ENCODE peak calls at places on chromosomes 11 and 22, in six cellular contexts. H is pancreas, Z is suprapubic skin, V is PC-3, S is gastrocnemius medialis, J is colonic mucosa. Y is an unnamed sample. For H3K27me3, the result is how much of the 10 kb centered on the place peaks cover.

GRCh38 chr11:30758012-30758411 is 171.9 kb upstream of the MPPED2 start:
- DNase-seq in V (no peak), Z (no peak), H (no peak), S (no peak), J (no peak), Y (no peak)

GRCh38 chr11:4433852-4434251 is 15.2 kb upstream of the OR52K2 start:
- DNase-seq in V (no peak), Z (no peak), H (no peak), S (no peak), J (no peak), Y (no peak)

GRCh38 chr22:27581688-27582087 is 219.9 kb downstream of the MN1 start:
- DNase-seq in S (peak), H (no peak), J (peak), V (no peak), Z (peak), Y (peak)

GRCh38 chr11:120180571-120181445 is 30.0 kb upstream of the OAF start:
- DNase-seq in V (peak), J (peak), H (no peak), Z (peak), S (no peak), Y (no peak)

GRCh38 chr22:20283674-20284066 is 15.6 kb upstream of the RTN4R start:
- DNase-seq in H (no peak), S (no peak), Z (no peak), J (no peak), V (no peak), Y (no peak)

GRCh38 chr22:31081963-31082605 is 966 bp downstream of the SMTN start:
- DNase-seq in J (no peak), V (peak), Z (no peak), H (no peak), S (no peak), Y (peak)

GRCh38 chr22:21632237-21632895 is at the start of gene CCDC116:
- DNase-seq in V (no peak), J (no peak), Z (no peak), H (no peak), S (no peak), Y (peak)

GRCh38 chr11:101620026-101620425 is 36.2 kb upstream of the TRPC6 start:
- DNase-seq in Z (no peak), V (no peak), H (no peak), S (no peak), J (no peak), Y (no peak)

GRCh38 chr11:104390696-104391095 is 226.7 kb upstream of the PDGFD start:
- DNase-seq in V (peak), Z (no peak), H (no peak), J (no peak), S (no peak), Y (no peak)

GRCh38 chr22:26453195-26453594 is 24.1 kb downstream of the ASPHD2 start:
- DNase-seq in Z (no peak), J (no peak), S (no peak), H (no peak), V (no peak), Y (no peak)

GRCh38 chr22:30204742-30205111 is 41.8 kb downstream of the LIF start:
- DNase-seq in V (no peak), Z (peak), H (no peak), J (no peak), S (no peak), Y (peak)

GRCh38 chr22:43001271-43002197 is 13.4 kb downstream of the PACSIN2 start:
- DNase-seq in Z (no peak), S (no peak), H (no peak), V (no peak), J (no peak), Y (no peak)

GRCh38 chr22:27493797-27494196 is 307.8 kb downstream of the MN1 start:
- DNase-seq in H (no peak), J (no peak), Z (no peak), S (no peak), V (no peak), Y (no peak)

GRCh38 chr22:48885919-48886305 is 941.8 kb downstream of the BRD1 start:
- DNase-seq in H (no peak), V (no peak), J (no peak), Z (no peak), S (no peak), Y (no peak)

GRCh38 chr11:47394322-47395224 is 13.8 kb upstream of the SLC39A13 start:
- DNase-seq in H (no peak), J (no peak), S (no peak), V (no peak), Z (peak), Y (peak)

GRCh38 chr11:75326439-75326810 is 25.0 kb downstream of the ARRB1 start:
- DNase-seq in S (no peak), H (no peak), Z (no peak), V (no peak), J (no peak), Y (no peak)

GRCh38 chr11:67451658-67451976 is 912 bp downstream of the GPR152 start:
- DNase-seq in Z (peak), V (no peak), S (no peak), J (no peak), H (no peak), Y (no peak)

GRCh38 chr11:118634435-118635236 is 27.2 kb downstream of the PHLDB1 start:
- DNase-seq in H (peak), Z (no peak), V (peak), J (peak), S (peak), Y (peak)

GRCh38 chr22:31577711-31578110 is 81.4 kb downstream of the SFI1 start:
- DNase-seq in H (no peak), V (no peak), S (no peak), Z (no peak), J (no peak), Y (no peak)

DNA sequence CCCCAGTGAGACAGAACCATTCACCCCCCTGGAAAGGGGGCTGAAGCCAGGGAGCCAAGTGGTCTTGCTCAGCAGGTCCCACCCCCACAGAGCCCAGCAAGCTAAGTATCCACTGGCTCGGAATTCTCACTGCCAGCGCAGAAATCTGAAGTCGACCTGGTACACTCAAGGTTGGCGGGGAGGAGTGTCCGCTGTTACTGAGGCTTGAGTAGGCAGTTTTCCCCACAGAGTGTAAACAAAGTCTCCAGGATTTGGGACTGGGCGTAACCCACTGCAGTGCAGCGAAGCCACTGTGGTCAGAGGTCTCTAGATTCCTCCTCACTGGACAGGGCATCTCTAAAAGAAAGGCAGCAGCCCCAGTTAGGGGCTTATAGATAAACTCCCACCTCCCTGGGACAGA is 10.0 kb downstream of the PATE1 start:
- DNase-seq in J (no peak), V (no peak), S (no peak), H (no peak), Z (no peak), Y (no peak)
- TF ChIP-seq CTCF in J (no peak), V (no peak), S (no peak), H (no peak), Z (no peak), Y (no peak)

DNA sequence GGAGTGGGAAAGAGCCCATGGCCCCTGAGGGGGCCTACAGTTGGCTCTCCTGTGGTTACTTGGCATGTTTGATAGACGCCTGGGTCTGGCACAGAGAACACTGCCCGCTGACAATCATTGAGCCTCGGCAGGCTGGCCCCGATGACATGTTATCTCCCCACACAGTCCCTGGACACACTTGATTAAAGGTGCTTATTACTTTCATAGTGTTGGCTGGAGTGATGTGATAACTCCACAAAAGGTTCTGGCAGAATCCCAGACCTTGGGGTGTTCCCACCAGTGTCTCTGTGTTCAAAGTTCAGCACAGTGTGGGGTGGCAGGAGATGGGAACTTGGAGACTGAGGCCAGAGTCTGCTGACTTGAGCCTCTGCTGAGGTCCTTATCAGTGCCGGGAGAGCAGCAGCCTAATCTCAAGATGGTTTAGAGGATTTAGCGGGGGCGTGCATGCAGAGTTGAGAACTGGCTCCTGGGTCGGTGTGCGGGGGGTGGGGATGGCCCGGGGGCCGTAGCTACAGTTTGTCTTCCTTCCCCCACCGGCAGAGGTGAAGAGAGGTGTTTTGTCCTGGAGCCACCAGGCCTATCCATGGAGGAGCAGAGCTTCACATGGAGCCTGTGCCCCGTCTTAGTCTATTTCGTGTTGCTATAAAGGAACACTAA is 22.5 kb downstream of the PARVB start:
- DNase-seq in V (no peak), J (no peak), S (no peak), H (no peak), Z (no peak), Y (no peak)
- H3K27me3 ChIP-seq in V (under half), J (under half), S (under half), H (under half), Z (under half), Y (under half)

GRCh38 chr11:86737223-86737622 is 63.1 kb upstream of the PRSS23 start:
- DNase-seq in V (no peak), J (no peak), Z (no peak), S (no peak), H (no peak), Y (no peak)
- H3K27ac ChIP-seq in V (peak), J (no peak), Z (peak), S (no peak), H (no peak), Y (peak)

DNA sequence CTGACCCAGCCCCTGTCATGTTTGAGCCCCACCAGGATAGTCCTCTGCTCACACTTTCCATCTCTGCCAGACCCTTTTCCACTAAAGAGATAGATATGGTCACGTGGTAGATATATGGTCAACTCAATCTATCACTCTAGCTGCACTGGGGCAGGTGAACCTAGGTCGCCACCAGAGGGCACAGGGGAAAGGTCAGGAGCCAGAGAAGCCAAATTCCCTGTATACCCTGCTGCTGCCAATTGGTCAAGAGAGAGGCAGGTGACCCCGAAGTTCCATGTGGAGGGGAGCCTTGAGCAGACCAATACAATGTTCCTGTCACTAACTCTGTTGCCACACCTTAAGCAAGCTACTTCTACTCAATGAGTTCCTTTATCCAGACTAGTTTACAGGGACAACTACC is 101.1 kb upstream of the GALNT18 start:
- DNase-seq in H (no peak), Z (no peak), V (no peak), J (no peak), S (no peak), Y (no peak)
- TF ChIP-seq CTCF in H (no peak), Z (no peak), V (no peak), J (no peak), S (no peak), Y (no peak)

GRCh38 chr11:70428701-70429427 is 30.5 kb downstream of the CTTN start:
- DNase-seq in J (no peak), V (no peak), S (no peak), Z (no peak), H (no peak), Y (no peak)
- H3K27me3 ChIP-seq in J (under half), V (under half), S (under half), Z (under half), H (under half), Y (under half)

GRCh38 chr11:79794484-79795393 is 353.9 kb upstream of the TENM4 start:
- DNase-seq in V (no peak), J (no peak), Z (no peak), H (no peak), S (no peak), Y (no peak)

GRCh38 chr11:79794057-79794456 is 353.2 kb upstream of the TENM4 start:
- DNase-seq in Z (no peak), V (no peak), J (no peak), H (no peak), S (no peak), Y (no peak)

DNA sequence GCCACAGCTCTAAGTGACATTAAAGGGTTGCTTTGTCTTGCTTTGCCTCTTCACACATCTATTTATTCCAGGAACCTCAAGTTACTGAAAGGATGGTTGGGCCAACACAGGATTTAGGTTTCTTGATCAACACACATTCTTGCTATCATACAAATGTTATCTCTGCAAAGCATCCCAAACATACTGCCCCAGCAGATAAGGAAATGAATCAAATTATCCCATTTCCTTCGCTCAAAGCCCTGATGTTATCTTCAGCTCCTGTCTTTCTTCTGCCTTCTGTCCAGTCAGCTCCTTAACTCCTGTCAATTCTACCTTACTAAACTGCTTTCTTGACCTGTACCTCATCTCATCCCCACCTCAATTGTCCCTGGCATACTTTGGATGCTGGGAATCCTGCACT is 355.9 kb upstream of the TENM4 start:
- DNase-seq in H (no peak), J (no peak), S (no peak), Z (no peak), V (no peak), Y (no peak)
- H3K27ac ChIP-seq in H (no peak), J (no peak), S (no peak), Z (no peak), V (no peak), Y (no peak)

GRCh38 chr11:6900327-6900999 is 8.2 kb upstream of the OR2D2 start:
- DNase-seq in V (peak), J (no peak), Z (no peak), H (no peak), S (no peak), Y (no peak)
- TF ChIP-seq CTCF in V (peak), J (no peak), Z (no peak), H (no peak), S (no peak), Y (no peak)

GRCh38 chr22:46148885-46149492 is 1.3 kb upstream of the PPARA start:
- DNase-seq in S (no peak), V (no peak), H (no peak), Z (no peak), J (peak), Y (peak)
- H3K27me3 ChIP-seq in S (under half), V (under half), H (under half), Z (under half), J (under half), Y (under half)